ENCODE peak calls at places on chromosomes 5 and 9, in five cellular contexts. V is NCI-H1930; K is CD4-positive, alpha-beta T cell; F is MCF 10A; J is activated T-helper 2 cell treated with anti-CD3 and anti-CD28 coated beads, Interferon-gamma antibody, Interleukin-2, Interleukin-4, amounts not matched to agents 10 μg/mL and 5 μg/mL and 100 μg/mL, durations not matched to agents 14 hours and 24 hours and 36 hours. G is an unnamed sample.
A peak's percentile ranks its signal among the peaks of the same experiment; 100 is the strongest.

GRCh38 chr5:52808316-52808901 is 20.7 kb downstream of the ITGA1 start:
- DNase-seq in F (no peak), K (no peak), V (no peak), J (no peak), G (no peak)

GRCh38 chr5:123035320-123035949 is 1.1 kb downstream of the PPIC start:
- DNase-seq in V (peak; percentile 19), K (no peak), J (no peak), F (peak; percentile 61), G (peak; percentile 33)

GRCh38 chr5:18375637-18376036 is 741.4 kb downstream of the TAF11L14 start:
- DNase-seq in V (no peak), F (no peak), J (no peak), K (no peak), G (no peak)

GRCh38 chr9:107809859-107810492 is 320.4 kb upstream of the KLF4 start:
- DNase-seq in F (peak; percentile 39), K (no peak), J (no peak), V (no peak), G (no peak)

GRCh38 chr5:163565931-163566608 is 60.7 kb downstream of the MAT2B start:
- DNase-seq in J (no peak), K (no peak), F (peak; percentile 30), V (no peak), G (no peak)

GRCh38 chr9:86645303-86645702 is 291.1 kb upstream of the TUT7 start:
- DNase-seq in K (no peak), J (no peak), F (no peak), V (no peak), G (no peak)

GRCh38 chr9:126874546-126875314 is 14.3 kb downstream of the ZBTB34 start:
- DNase-seq in K (no peak), J (no peak), V (no peak), F (no peak), G (no peak)

GRCh38 chr5:78718827-78719226 is 70.3 kb upstream of the LHFPL2 start:
- DNase-seq in K (no peak), V (no peak), F (no peak), J (no peak), G (no peak)

GRCh38 chr9:6305954-6306563 is 22.1 kb upstream of the TPD52L3 start:
- DNase-seq in V (peak; percentile 14), F (peak; percentile 59), K (no peak), J (no peak), G (no peak)

GRCh38 chr5:38465702-38466443 is 90.6 kb downstream of the LIFR start:
- DNase-seq in V (no peak), J (no peak), F (no peak), K (no peak), G (no peak)

GRCh38 chr5:161169776-161170175 is 317.8 kb upstream of the ATP10B start:
- DNase-seq in V (no peak), F (no peak), J (no peak), K (no peak), G (no peak)

GRCh38 chr5:96582343-96582742 is 79.8 kb upstream of the CAST start:
- DNase-seq in K (no peak), V (no peak), F (no peak), J (no peak), G (no peak)

GRCh38 chr9:650362-650761 is 191.1 kb upstream of the DMRT1 start:
- DNase-seq in V (no peak), K (no peak), J (no peak), F (no peak), G (no peak)

GRCh38 chr5:138470322-138471285 is 5.3 kb downstream of the EGR1 start:
- DNase-seq in F (peak; percentile 60), K (no peak), V (no peak), J (no peak), G (peak; percentile 30)

GRCh38 chr9:112112941-112113399 is 62.1 kb downstream of the SUSD1 start:
- DNase-seq in F (peak; percentile 76), J (no peak), V (no peak), K (peak; percentile 2), G (no peak)

GRCh38 chr9:84699897-84700395 is 30.4 kb downstream of the NTRK2 start:
- DNase-seq in K (no peak), V (no peak), J (no peak), F (no peak), G (no peak)

GRCh38 chr5:158929579-158930233 is 170.0 kb downstream of the EBF1 start:
- DNase-seq in K (no peak), V (no peak), F (no peak), J (no peak), G (no peak)

GRCh38 chr9:15139467-15139866 is 167.5 kb downstream of the TTC39B start:
- DNase-seq in K (no peak), V (no peak), J (no peak), F (no peak), G (no peak)

GRCh38 chr9:134405527-134405926 is 79.3 kb downstream of the RXRA start:
- DNase-seq in K (no peak), J (no peak), F (no peak), V (no peak), G (no peak)

GRCh38 chr5:172901788-172902496 is 57.3 kb upstream of the RPL26L1 start:
- DNase-seq in J (no peak), K (no peak), F (peak; percentile 66), V (no peak), G (no peak)

GRCh38 chr5:6273090-6273735 is 105.1 kb downstream of the MED10 start:
- DNase-seq in F (no peak), J (no peak), V (no peak), K (no peak), G (no peak)

GRCh38 chr5:9054821-9055589 is 490.9 kb downstream of the SEMA5A start:
- DNase-seq in F (no peak), K (no peak), V (no peak), J (no peak), G (no peak)

GRCh38 chr5:172417983-172418630 is 36.2 kb downstream of the SH3PXD2B start:
- DNase-seq in J (no peak), K (no peak), F (peak; percentile 100), V (no peak), G (no peak)

GRCh38 chr5:139668064-139668880 is 20.1 kb downstream of the CXXC5 start:
- DNase-seq in F (peak; percentile 74), V (no peak), J (peak; percentile 24), K (no peak), G (no peak)

GRCh38 chr5:57499262-57500050 is 16.8 kb upstream of the ACTBL2 start:
- DNase-seq in J (peak; percentile 20), V (no peak), F (peak; percentile 69), K (no peak), G (peak; percentile 43)

GRCh38 chr9:35014517-35014916 is 25.0 kb downstream of the DNAJB5 start:
- DNase-seq in V (no peak), K (no peak), J (no peak), F (no peak), G (no peak)

GRCh38 chr5:96384353-96384752 is 48.7 kb downstream of the PCSK1 start:
- DNase-seq in J (no peak), K (no peak), F (peak; percentile 93), V (no peak), G (no peak)

GRCh38 chr5:1057841-1058548 is 49.4 kb downstream of the NKD2 start:
- DNase-seq in J (no peak), V (no peak), F (no peak), K (no peak), G (no peak)

GRCh38 chr9:75911390-75911789 is 20.9 kb downstream of the PCSK5 start:
- DNase-seq in V (no peak), F (no peak), J (no peak), K (no peak), G (no peak)

GRCh38 chr5:180818275-180818674 is 15.7 kb upstream of the MGAT1 start:
- DNase-seq in F (no peak), K (no peak), V (no peak), J (no peak), G (no peak)

GRCh38 chr5:37869221-37869620 is 29.4 kb upstream of the GDNF start:
- DNase-seq in F (peak; percentile 32), V (no peak), J (no peak), K (no peak), G (no peak)

GRCh38 chr9:125986966-125987365 is 239.8 kb downstream of the PBX3 start:
- DNase-seq in V (no peak), J (no peak), K (no peak), F (no peak), G (no peak)

GRCh38 chr5:38184627-38185026 is 73.7 kb upstream of the EGFLAM start:
- DNase-seq in J (no peak), V (no peak), K (no peak), F (no peak), G (no peak)

GRCh38 chr5:116454417-116454927 is 120.2 kb downstream of the SEMA6A start:
- DNase-seq in V (no peak), J (no peak), K (no peak), F (no peak), G (no peak)

GRCh38 chr9:109258619-109259321 is 62.1 kb downstream of the EPB41L4B start:
- DNase-seq in J (no peak), F (no peak), V (no peak), K (no peak), G (no peak)

GRCh38 chr9:82223442-82223841 is 234.9 kb downstream of the SPATA31D1 start:
- DNase-seq in V (no peak), J (no peak), F (no peak), K (no peak), G (no peak)

GRCh38 chr9:135130266-135130976 is 43.0 kb downstream of the OLFM1 start:
- DNase-seq in V (no peak), F (peak; percentile 86), K (no peak), J (no peak), G (no peak)

GRCh38 chr9:137813651-137814415 is 63.7 kb upstream of the CACNA1B start:
- DNase-seq in J (no peak), F (no peak), K (no peak), V (no peak), G (no peak)

G was measured in NCI-H1048.